ENCODE peak calls at places on chromosomes 12 and 14, in seven cellular contexts. C, V, M, N, S, F and D are unnamed samples.
A peak's percentile ranks its signal among the peaks of the same experiment; 100 is the strongest.

GRCh38 chr12:46903058-46903457 is 77.3 kb upstream of the SLC38A4 start:
- DNase-seq in C (no peak), V (no peak), M (no peak), N (no peak), S (no peak), F (no peak), D (no peak)

GRCh38 chr14:75861161-75861621 is 120.6 kb downstream of the TGFB3 start:
- DNase-seq in C (no peak), V (no peak), M (no peak), N (no peak), S (no peak), F (peak; percentile 15), D (peak; percentile 30)

GRCh38 chr12:26995706-26996105 is 18.5 kb downstream of the TM7SF3 start:
- DNase-seq in C (no peak), V (no peak), M (no peak), N (no peak), S (no peak), F (no peak), D (no peak)

GRCh38 chr12:77940566-77940965 is 109.9 kb downstream of the NAV3 start:
- DNase-seq in C (no peak), V (no peak), M (no peak), N (no peak), S (no peak), F (no peak), D (no peak)

GRCh38 chr12:113099364-113099763 is 36.2 kb downstream of the RASAL1 start:
- DNase-seq in C (no peak), V (no peak), M (no peak), N (no peak), S (no peak), F (no peak), D (no peak)

GRCh38 chr14:101628471-101628966 is 67.2 kb downstream of the DIO3 start:
- DNase-seq in C (peak; percentile 90), V (peak; percentile 72), M (peak; percentile 76), N (no peak), S (peak; percentile 58), F (peak; percentile 82), D (peak; percentile 73)

GRCh38 chr14:57486767-57487379 is 6.8 kb downstream of the CCDC198 start:
- DNase-seq in C (no peak), V (no peak), M (no peak), N (no peak), S (no peak), F (peak; percentile 8), D (no peak)

GRCh38 chr12:84272324-84272723 is 640.3 kb downstream of the SLC6A15 start:
- DNase-seq in C (no peak), V (no peak), M (no peak), N (no peak), S (no peak), F (no peak), D (no peak)

GRCh38 chr12:38883629-38884134 is 21.7 kb downstream of the CPNE8 start:
- DNase-seq in C (no peak), V (no peak), M (no peak), N (no peak), S (no peak), F (no peak), D (no peak)

GRCh38 chr12:31906581-31907286 is 52.5 kb upstream of the RESF1 start:
- DNase-seq in C (no peak), V (no peak), M (no peak), N (no peak), S (no peak), F (no peak), D (no peak)

GRCh38 chr12:2651061-2651965 is 143.5 kb upstream of the FKBP4 start:
- DNase-seq in C (no peak), V (no peak), M (peak; percentile 4), N (no peak), S (no peak), F (no peak), D (peak; percentile 65)

GRCh38 chr12:19095869-19096480 is 33.6 kb upstream of the PLEKHA5 start:
- DNase-seq in C (no peak), V (no peak), M (no peak), N (no peak), S (no peak), F (no peak), D (no peak)

DNA sequence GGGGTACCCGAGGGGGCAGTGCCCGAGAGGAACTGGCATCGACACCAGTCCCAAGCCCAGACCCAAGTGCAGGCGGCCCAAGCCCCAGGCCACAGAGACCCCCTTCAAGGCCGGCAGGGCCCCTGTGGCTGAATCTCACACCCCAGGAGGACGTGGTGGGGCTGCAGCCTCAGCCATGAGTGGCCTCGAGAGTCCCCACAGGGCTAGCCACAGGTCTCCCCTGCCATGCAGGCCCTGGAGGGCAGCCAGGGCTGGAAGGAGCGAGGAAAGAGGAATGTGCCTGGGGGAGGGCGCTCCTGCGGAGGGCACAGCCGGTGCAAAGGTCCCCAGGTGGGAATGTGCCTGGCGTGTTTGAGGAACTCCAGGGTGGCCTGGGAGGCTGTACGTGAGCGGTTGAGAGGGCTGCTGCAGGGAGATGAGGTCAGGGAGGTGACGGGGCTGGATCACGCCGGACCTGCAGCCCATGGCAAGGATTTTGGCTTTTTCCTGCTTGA is 86.1 kb downstream of the NCOR2 start:
- DNase-seq in C (no peak), V (no peak), M (no peak), N (no peak), S (no peak), F (no peak), D (peak; percentile 65)
- TF ChIP-seq EP300 in C (no peak), V (no peak), M (no peak), N (no peak), S (no peak), F (no peak), D (no peak)

DNA sequence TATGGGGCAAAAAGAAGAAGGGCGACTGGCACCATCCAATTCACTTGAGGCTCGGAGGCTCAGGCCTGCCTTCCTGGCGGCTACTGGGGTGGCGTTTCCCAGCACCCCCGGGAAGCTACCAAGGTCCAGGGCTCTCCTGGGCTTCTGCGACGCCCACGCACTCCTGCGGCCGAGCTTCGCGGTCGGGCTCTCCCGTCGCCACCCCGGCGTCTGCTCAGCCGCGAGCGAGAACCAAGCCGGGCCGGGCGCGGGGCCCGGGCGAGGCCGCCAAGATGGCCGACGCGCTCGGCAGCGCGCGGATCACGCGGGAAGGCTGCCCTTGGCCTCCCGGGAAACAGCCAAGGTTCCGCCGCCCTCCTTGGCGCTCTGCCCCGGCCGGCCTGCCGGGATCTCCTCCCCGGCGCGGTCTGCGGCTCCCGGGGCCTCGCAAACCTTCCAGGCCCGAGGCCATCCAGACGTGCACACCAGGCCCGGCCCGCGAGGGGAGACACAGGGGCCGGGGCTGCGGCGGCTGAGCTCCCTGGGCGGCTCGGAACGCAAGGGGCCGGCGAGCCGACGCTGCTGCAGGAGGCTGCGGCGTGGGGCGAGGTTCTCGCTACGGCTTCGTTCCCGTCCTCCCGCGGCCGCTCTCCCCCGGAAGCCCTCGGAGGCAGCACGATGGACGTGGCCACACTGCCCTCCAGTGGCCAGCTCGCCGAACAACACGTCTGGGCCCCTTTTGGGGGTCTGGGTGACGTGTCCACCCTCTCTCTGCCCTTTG is 23.5 kb upstream of the ZFP36L1 start:
- DNase-seq in C (peak; percentile 96), V (peak; percentile 91), M (peak; percentile 92), N (no peak), S (peak; percentile 82), F (peak; percentile 87), D (peak; percentile 97)
- TF ChIP-seq EP300 in C (no peak), V (no peak), M (no peak), N (peak; percentile 12), S (peak; percentile 87), F (no peak), D (peak; percentile 35)

DNA sequence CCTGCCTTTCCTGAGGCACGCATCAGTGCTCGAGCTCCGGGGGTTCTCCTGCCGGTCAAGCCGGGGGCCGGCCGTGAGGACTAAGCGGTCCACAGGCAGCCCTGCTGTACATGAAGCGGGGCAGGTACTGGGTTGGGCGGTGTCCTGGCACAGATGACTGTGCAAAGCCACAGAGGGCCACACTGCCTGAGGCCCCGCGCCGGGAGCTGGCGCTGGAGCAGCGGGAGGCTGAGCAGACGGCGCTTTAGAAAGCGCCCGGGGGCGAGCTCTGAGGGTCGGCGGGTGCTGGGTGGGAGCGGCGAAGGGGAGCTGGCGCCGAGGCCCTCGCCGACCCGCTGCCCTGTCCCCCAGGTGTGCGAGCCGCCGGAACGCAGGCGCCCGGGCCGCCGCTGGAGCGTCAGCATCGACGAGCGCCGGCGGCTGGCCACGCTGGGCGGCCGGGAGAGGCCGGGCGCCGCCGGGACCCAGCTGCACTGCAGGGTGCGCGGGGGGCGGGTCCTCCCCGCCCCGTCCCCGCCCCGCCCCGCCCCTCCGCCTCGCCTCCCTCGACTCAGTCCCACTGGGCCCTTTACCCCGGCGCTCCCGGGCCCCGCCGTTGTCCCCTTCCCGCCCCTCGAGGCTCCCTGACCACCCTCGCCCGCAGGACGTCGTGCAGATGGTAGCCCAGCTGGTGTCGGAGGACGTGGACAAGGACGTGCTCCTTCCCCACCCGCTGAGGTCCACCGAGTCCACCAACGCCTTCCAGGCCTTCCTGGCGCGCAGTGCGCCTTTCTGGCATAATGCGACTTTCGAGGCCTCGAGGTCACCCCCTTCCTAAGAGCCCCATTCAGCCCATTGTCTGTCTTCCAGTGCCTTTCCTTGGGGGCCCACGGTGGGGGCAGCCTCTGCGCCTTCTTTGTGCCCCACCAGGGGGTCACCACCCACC is 8.3 kb upstream of the MTA1 start:
- DNase-seq in C (peak; percentile 45), V (peak; percentile 60), M (peak; percentile 48), N (no peak), S (no peak), F (peak; percentile 89), D (peak; percentile 43)
- TF ChIP-seq EP300 in C (no peak), V (no peak), M (no peak), N (no peak), S (no peak), F (no peak), D (no peak)

DNA sequence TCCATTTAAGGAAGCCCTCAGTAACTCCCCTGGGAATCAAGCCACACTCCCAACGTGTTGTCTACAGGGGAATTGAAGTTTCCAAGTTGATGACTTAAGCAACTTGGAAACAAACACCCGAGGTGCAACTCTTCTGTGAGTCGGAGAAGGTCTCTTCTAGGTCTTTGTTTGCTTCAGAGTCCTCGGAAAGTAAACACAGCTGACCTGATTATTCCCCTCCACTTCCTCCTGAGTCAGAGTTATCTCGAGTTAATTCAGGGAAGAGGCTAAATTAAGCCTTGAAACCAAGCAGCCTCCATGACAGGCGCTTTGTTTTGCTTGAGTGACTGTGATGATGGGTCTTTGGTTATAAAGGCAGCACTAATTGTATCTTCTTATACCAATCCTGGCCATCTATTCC is 41.8 kb downstream of the TUNAR start:
- DNase-seq in C (no peak), V (no peak), M (no peak), N (no peak), S (no peak), F (no peak), D (no peak)
- TF ChIP-seq EP300 in C (no peak), V (no peak), M (no peak), N (no peak), S (no peak), F (no peak), D (no peak)